ENCODE peak calls at places on chromosomes 2 and 18, in four cellular contexts. T is HFFc6, O is RWPE2, R is epithelial cell of esophagus. I is an unnamed sample.
A peak's percentile ranks its signal among the peaks of the same experiment; 100 is the strongest.

GRCh38 chr18:31049189-31049588 is 6.6 kb upstream of the DSC3 start:
- DNase-seq in T (no peak), R (peak; percentile 50), O (no peak), I (no peak)

GRCh38 chr2:152558174-152559091 is 158.8 kb downstream of the PRPF40A start:
- DNase-seq in T (peak; percentile 77), R (peak; percentile 28), O (no peak), I (no peak)

GRCh38 chr2:29583104-29583503 is 338.3 kb downstream of the ALK start:
- DNase-seq in O (no peak), T (no peak), R (peak; percentile 87), I (no peak)

GRCh38 chr2:162556996-162557395 is 213.1 kb downstream of the GCA start:
- DNase-seq in O (no peak), T (no peak), R (no peak), I (no peak)

GRCh38 chr2:64622443-64623231 is 31.1 kb downstream of the SERTAD2 start:
- DNase-seq in O (no peak), T (no peak), R (no peak), I (no peak)

GRCh38 chr2:102983786-102984185 is 222.0 kb downstream of the TMEM182 start:
- DNase-seq in T (no peak), O (no peak), R (peak; percentile 58), I (no peak)

GRCh38 chr2:202634556-202635440 is at the start of gene FAM117B:
- DNase-seq in O (peak; percentile 98), T (peak; percentile 90), R (peak; percentile 98), I (peak; percentile 99)

GRCh38 chr2:150732064-150732463 is 244.6 kb upstream of the RND3 start:
- DNase-seq in R (peak; percentile 78), T (peak; percentile 59), O (no peak), I (no peak)

GRCh38 chr2:177239934-177240600 is 24.5 kb downstream of the NFE2L2 start:
- DNase-seq in O (no peak), R (peak; percentile 57), T (peak; percentile 51), I (no peak)

GRCh38 chr18:24023185-24023814 is 8.7 kb downstream of the TTC39C start:
- DNase-seq in O (no peak), T (no peak), R (peak; percentile 81), I (no peak)

GRCh38 chr18:2325308-2325849 is 245.9 kb downstream of the METTL4 start:
- DNase-seq in T (peak; percentile 10), O (no peak), R (peak; percentile 80), I (no peak)

GRCh38 chr2:166539340-166540162 is 45.5 kb upstream of the SCN7A start:
- DNase-seq in T (peak; percentile 59), R (peak; percentile 69), O (no peak), I (no peak)

GRCh38 chr2:189483571-189484415 is 42.5 kb downstream of the WDR75 start:
- DNase-seq in R (no peak), O (no peak), T (no peak), I (no peak)

GRCh38 chr2:66531156-66531555 is 96.2 kb downstream of the MEIS1 start:
- DNase-seq in O (no peak), R (peak; percentile 36), T (no peak), I (no peak)

GRCh38 chr18:23824704-23825103 is 135.5 kb downstream of the LAMA3 start:
- DNase-seq in R (peak; percentile 83), T (peak; percentile 20), O (no peak), I (no peak)

GRCh38 chr2:109290887-109291675 is 162.1 kb downstream of the SH3RF3 start:
- DNase-seq in R (no peak), O (no peak), T (peak; percentile 10), I (no peak)

GRCh38 chr18:13394794-13395193 is 176.2 kb downstream of the LDLRAD4 start:
- DNase-seq in T (no peak), R (no peak), O (no peak), I (no peak)

GRCh38 chr18:14945984-14946383 is 198.0 kb downstream of the ANKRD30B start:
- DNase-seq in R (no peak), T (no peak), O (no peak), I (no peak)

GRCh38 chr18:14945286-14945685 is 197.3 kb downstream of the ANKRD30B start:
- DNase-seq in O (no peak), T (no peak), R (no peak), I (no peak)

GRCh38 chr18:14947482-14948162 is 199.7 kb downstream of the ANKRD30B start:
- DNase-seq in R (no peak), T (no peak), O (no peak), I (no peak)

GRCh38 chr18:14948163-14948540 is 200.2 kb downstream of the ANKRD30B start:
- DNase-seq in O (no peak), R (no peak), T (no peak), I (no peak)

GRCh38 chr18:14949800-14950415 is 201.9 kb downstream of the ANKRD30B start:
- DNase-seq in R (no peak), T (no peak), O (no peak), I (no peak)
- TF ChIP-seq CTCF in R (no peak), T (no peak), O (no peak), I (no peak)

DNA sequence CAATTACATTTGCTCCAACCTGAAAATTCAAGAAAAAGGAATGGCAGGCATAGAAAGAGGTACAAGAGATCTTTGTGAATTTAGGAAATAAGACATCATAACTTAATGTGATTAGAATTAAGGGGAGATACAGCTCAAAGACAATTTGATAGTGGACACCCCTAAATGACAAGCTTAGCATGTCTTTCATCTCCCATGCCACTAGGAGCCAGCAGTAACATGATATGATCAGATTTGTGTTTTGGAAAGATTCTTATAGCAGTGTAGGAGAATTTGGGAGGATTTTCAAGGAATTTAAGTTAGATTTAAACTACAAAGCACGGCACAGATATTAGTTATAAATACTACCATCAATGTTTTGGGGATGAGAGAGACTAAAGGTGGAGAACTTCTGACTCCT is 340.8 kb downstream of the RDH14 start:
- DNase-seq in R (peak; percentile 10), O (no peak), T (peak; percentile 5), I (no peak)
- TF ChIP-seq CTCF in R (peak; percentile 41), O (peak; percentile 38), T (peak; percentile 63), I (peak; percentile 27)

DNA sequence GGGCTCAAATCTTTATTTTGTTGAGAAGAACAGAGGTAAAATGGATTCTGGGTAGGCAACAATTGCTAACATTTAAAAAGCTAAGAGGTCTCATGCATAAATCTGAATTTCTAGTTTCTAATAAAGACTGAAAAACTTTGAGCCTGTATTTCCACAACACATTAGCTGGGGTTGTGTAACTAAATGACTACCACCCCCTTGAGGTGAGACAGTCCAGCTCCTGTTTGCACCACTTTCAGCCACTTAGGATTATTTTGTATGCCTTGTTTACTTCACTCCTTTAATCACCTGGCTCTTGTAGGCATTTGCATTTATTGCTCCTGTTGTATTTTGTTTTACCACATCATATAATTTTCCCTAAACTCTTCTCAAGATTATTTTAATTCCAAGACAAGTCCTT is 376.6 kb downstream of the PTH2R start:
- DNase-seq in O (no peak), T (no peak), R (peak; percentile 49), I (no peak)
- TF ChIP-seq CTCF in O (no peak), T (no peak), R (peak; percentile 46), I (no peak)

DNA sequence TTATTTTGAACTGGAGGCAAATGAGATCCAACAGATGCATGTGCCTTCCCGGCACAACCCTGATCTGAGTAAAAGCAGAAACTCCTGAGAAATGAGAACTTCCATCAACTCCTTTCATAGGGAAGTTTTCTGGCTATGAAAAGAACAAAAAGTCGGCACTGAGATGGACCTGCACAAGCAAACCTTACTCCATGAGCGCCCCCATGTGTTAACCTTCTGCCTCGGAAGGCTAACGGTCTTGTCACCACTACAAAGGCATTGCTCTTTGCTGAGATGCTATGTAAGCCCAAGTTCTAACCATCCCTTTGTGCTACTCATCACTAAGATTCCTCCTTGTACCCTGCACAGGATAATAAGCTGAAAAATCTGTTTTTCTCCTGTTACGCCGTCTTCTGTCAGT is 57.3 kb upstream of the SULT1C3 start:
- DNase-seq in O (no peak), T (peak; percentile 20), R (peak; percentile 57), I (no peak)
- TF ChIP-seq CTCF in O (peak; percentile 17), T (peak; percentile 60), R (peak; percentile 34), I (peak; percentile 52)

GRCh38 chr2:74472086-74472944 is at the start of gene MRPL53:
- DNase-seq in O (peak; percentile 93), R (peak; percentile 95), T (peak; percentile 90), I (peak; percentile 97)
- TF ChIP-seq CTCF in O (no peak), R (no peak), T (no peak), I (no peak)

GRCh38 chr2:60553992-60554648 is 666 bp upstream of the BCL11A start:
- DNase-seq in R (peak; percentile 48), O (no peak), T (no peak), I (no peak)
- TF ChIP-seq CTCF in R (no peak), O (no peak), T (peak; percentile 13), I (peak; percentile 13)

GRCh38 chr2:219277703-219278654 is 1.2 kb upstream of the DNAJB2 start:
- DNase-seq in T (peak; percentile 80), O (no peak), R (peak; percentile 80), I (peak; percentile 71)

GRCh38 chr2:219279916-219280516 is 850 bp downstream of the DNAJB2 start:
- DNase-seq in O (no peak), R (no peak), T (no peak), I (peak; percentile 58)

GRCh38 chr2:219280682-219281081 is 1.5 kb downstream of the DNAJB2 start:
- DNase-seq in O (no peak), R (no peak), T (no peak), I (peak; percentile 37)

GRCh38 chr2:219278655-219279150 is 463 bp upstream of the DNAJB2 start:
- DNase-seq in O (no peak), T (no peak), R (no peak), I (no peak)

GRCh38 chr2:219279151-219279915 is at the start of gene DNAJB2:
- DNase-seq in T (peak; percentile 99), O (peak; percentile 99), R (peak; percentile 100), I (peak; percentile 99)
- TF ChIP-seq CTCF in T (peak; percentile 55), O (peak; percentile 27), R (no peak), I (peak; percentile 65)